ENCODE peak calls at places on chromosomes 12 and 14, in ten cellular contexts. P is B cell, F is AG10803, E is endothelial cell, R is type B pancreatic cell, X is astrocyte, N is cardiac muscle cell, L is uterus, U is AG09319, C is suprapubic skin. Y is an unnamed sample.

GRCh38 chr12:130775953-130776856 is 60.1 kb upstream of the RIMBP2 start:
- DNase-seq in C (no peak), U (peak; percentile 49), E (peak; percentile 69), N (peak; percentile 84), X (peak; percentile 82), P (no peak), R (no peak), F (peak; percentile 81), L (no peak), Y (peak; percentile 32)

GRCh38 chr12:125228519-125229260 is 163.5 kb downstream of the AACS start:
- DNase-seq in E (no peak), X (no peak), P (no peak), U (no peak), L (no peak), N (no peak), F (no peak), R (no peak), C (no peak), Y (no peak)

GRCh38 chr12:69024413-69024812 is 91.4 kb upstream of the CPM start:
- DNase-seq in L (no peak), F (peak; percentile 83), E (no peak), C (peak; percentile 81), P (no peak), N (no peak), X (peak; percentile 81), R (no peak), U (no peak), Y (no peak)

GRCh38 chr12:58541300-58541690 is 379.0 kb downstream of the LRIG3 start:
- DNase-seq in N (peak; percentile 6), C (no peak), U (no peak), E (no peak), P (no peak), X (peak; percentile 64), L (no peak), R (no peak), F (peak; percentile 58), Y (no peak)

GRCh38 chr12:30154996-30155730 is 371.4 kb upstream of the TMTC1 start:
- DNase-seq in C (no peak), F (peak; percentile 46), X (peak; percentile 88), N (no peak), U (no peak), E (no peak), R (no peak), P (no peak), L (no peak), Y (no peak)

GRCh38 chr14:71478542-71478941 is 453.7 kb upstream of the RGS6 start:
- DNase-seq in R (no peak), X (peak; percentile 66), E (no peak), N (no peak), C (no peak), P (no peak), U (no peak), F (peak; percentile 66), L (no peak), Y (no peak)

GRCh38 chr14:69059658-69060648 is 80.9 kb upstream of the ACTN1 start:
- DNase-seq in X (peak; percentile 98), E (no peak), C (no peak), R (no peak), L (peak; percentile 81), P (no peak), U (no peak), N (no peak), F (peak; percentile 91), Y (no peak)

GRCh38 chr12:104466694-104467345 is 10.1 kb downstream of the CHST11 start:
- DNase-seq in R (no peak), C (no peak), N (no peak), F (no peak), E (no peak), L (no peak), P (no peak), X (no peak), U (no peak), Y (no peak)

GRCh38 chr12:1836241-1836803 is 16.0 kb downstream of the LRTM2 start:
- DNase-seq in L (no peak), P (no peak), F (no peak), X (no peak), N (no peak), U (no peak), C (no peak), E (no peak), R (no peak), Y (no peak)

GRCh38 chr12:69987453-69988102 is 162.6 kb downstream of the MYRFL start:
- DNase-seq in R (no peak), L (peak; percentile 33), E (no peak), U (peak; percentile 77), N (peak; percentile 13), P (no peak), X (peak; percentile 99), F (peak; percentile 97), C (no peak), Y (no peak)

GRCh38 chr14:61927521-61927920 is 165.3 kb downstream of the SNAPC1 start:
- DNase-seq in U (no peak), L (no peak), E (no peak), X (peak; percentile 84), N (no peak), R (no peak), C (no peak), P (no peak), F (peak; percentile 61), Y (no peak)

GRCh38 chr14:64834965-64835364 is 44.7 kb downstream of the SPTB start:
- DNase-seq in X (no peak), R (no peak), C (no peak), N (no peak), F (no peak), P (no peak), E (no peak), U (no peak), L (no peak), Y (no peak)

DNA sequence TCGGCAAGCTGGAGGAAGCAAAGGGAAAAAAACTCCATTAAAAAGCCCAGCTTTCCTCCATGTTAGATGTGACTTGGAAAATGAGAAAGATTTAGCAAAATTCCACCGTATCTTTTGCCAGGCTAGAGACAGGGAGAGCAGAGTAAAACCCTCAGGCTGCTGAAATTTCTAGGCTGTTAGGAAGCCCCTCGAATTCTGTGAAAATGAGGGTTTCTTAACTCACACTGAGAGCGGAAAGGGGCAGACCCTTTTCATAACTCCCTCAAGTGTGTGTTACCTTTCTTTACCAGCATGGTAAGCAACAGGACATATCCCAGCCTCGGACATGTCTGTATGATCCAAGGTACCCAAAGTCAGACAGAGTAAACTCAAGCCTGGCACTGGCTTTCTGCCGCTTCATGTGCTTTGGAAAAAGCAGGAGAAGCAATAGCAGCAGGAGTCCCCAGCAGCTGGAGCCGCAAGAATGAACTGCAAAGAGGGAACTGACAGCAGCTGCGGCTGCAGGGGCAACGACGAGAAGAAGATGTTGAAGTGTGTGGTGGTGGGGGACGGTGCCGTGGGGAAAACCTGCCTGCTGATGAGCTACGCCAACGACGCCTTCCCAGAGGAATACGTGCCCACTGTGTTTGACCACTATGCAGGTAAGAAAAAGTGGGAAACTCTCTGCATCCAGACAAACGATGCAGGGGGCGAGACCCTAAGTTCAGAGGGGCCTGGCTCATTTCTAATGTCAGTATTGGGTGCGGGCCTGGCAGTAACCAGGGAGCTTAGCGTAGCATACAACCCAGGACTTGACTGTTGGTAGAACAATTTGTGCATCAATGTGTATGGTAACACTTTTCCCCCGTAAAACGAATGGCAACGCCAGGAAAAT is at the start of gene RHOJ:
- DNase-seq in C (no peak), E (peak; percentile 33), N (peak; percentile 34), U (no peak), P (no peak), L (peak; percentile 39), F (no peak), R (no peak), X (peak; percentile 47), Y (peak; percentile 59)
- TF ChIP-seq CTCF in C (no peak), E (no peak), N (no peak), U (no peak), P (no peak), L (no peak), F (no peak), R (peak; percentile 21), X (no peak), Y (no peak)

GRCh38 chr14:91996951-91997371 is 42.9 kb downstream of the TRIP11 start:
- DNase-seq in L (no peak), N (peak; percentile 28), P (peak; percentile 14), F (peak; percentile 97), X (peak; percentile 86), E (peak; percentile 5), R (no peak), C (no peak), U (peak; percentile 84), Y (no peak)
- TF ChIP-seq CTCF in L (peak; percentile 65), N (peak; percentile 64), P (peak; percentile 76), F (peak; percentile 82), X (peak; percentile 65), E (peak; percentile 59), R (peak; percentile 76), C (peak; percentile 48), U (peak; percentile 68), Y (peak; percentile 36)

DNA sequence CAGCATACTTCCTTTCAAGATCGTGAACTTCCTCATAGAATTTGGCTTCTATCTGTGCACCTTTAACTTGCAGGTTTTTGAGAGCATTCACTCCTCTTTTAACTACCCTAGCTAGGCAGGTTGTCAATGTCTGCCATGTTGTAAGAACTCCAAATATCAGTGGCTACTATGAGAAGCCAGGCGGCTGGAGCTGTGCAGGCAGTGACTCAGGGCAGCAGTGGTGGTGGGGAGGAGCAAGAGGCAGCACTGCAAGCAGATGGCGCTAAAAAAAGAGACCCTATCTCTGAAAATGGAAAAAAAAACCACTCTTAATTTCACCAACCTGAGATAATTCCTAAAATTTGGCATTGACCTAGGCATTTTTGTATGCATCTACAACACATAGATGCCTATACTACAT is 28.5 kb downstream of the YARS2 start:
- DNase-seq in P (no peak), U (no peak), L (no peak), C (no peak), R (no peak), N (no peak), F (no peak), E (no peak), X (no peak), Y (no peak)
- TF ChIP-seq CTCF in P (no peak), U (no peak), L (no peak), C (no peak), R (no peak), N (no peak), F (no peak), E (no peak), X (no peak), Y (no peak)

DNA sequence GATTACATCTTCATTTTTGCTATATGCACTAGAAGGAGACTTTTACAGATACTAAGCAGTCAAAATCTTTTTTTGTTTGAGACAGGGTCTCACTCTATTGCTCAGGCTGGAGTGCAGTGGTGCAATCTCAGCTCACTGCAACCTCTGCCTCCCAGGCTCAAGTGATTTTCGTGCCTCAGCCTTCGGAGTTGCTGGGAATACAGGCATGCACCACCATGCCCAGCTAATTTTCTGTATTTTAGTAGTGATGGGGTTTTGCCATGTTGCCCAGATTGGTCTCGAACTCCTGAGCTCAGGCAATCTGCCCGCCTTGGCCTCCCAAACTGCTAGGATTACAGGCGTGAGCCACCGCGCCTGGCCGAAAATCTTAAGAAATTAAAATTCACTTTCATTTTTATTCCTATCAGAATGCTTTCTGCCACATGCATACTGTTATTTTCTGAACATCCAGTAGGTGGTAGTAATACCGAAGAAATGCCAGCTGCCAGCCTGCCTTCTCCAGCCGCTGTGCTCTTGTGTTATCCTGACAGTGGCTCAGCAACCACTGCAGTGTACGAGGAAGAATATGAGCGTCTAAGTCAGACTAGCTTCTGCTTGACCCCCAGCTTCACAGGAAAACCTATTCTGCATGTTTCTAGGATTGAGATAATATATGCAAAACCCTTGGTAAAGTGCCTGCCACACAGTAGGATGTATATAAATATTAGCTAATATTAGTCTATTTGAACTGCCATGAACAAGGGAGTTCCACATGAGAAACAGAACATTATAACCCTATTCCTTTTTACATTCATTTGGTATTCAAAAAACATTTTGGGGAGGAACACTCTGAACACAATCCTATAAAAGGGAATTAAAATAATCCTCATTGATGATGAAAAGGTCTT is 54.2 kb downstream of the RPAP3 start:
- DNase-seq in R (no peak), C (no peak), U (peak; percentile 39), N (peak; percentile 84), P (peak; percentile 20), F (peak; percentile 75), E (peak; percentile 40), L (peak; percentile 35), X (peak; percentile 35), Y (peak; percentile 61)
- TF ChIP-seq CTCF in R (peak; percentile 81), C (peak; percentile 51), U (peak; percentile 59), N (peak; percentile 69), P (peak; percentile 82), F (peak; percentile 75), E (peak; percentile 72), L (peak; percentile 80), X (peak; percentile 56), Y (peak; percentile 73)

Y was measured in ovary.